ENCODE peak calls at places on chromosomes 16 and 17, in seven cellular contexts. One of them, this sample, is unnamed.

GRCh38 chr16:1119766-1120611 is 23.9 kb upstream of the C1QTNF8 start:
- DNase-seq in activated gamma-delta T cell: no peak
- DNase-seq in LoVo: no peak
- DNase-seq in 8988T: no peak
- DNase-seq in left ventricle myocardium inferior: no peak
- DNase-seq in NCI-H2081: no peak
- DNase-seq in small intestine: no peak
- DNase-seq in this sample: peak; percentile 58

GRCh38 chr16:66588981-66589713 is 9.9 kb downstream of the CMTM2 start:
- DNase-seq in activated gamma-delta T cell: no peak
- DNase-seq in LoVo: no peak
- DNase-seq in 8988T: no peak
- DNase-seq in left ventricle myocardium inferior: no peak
- DNase-seq in NCI-H2081: no peak
- DNase-seq in small intestine: peak; percentile 54
- DNase-seq in this sample: peak; percentile 40

GRCh38 chr17:4189280-4189679 is 46.3 kb downstream of the CYB5D2 start:
- DNase-seq in activated gamma-delta T cell: no peak
- DNase-seq in LoVo: no peak
- DNase-seq in 8988T: no peak
- DNase-seq in left ventricle myocardium inferior: no peak
- DNase-seq in NCI-H2081: no peak
- DNase-seq in small intestine: no peak
- DNase-seq in this sample: no peak

GRCh38 chr17:285751-286422 is 66.7 kb downstream of the RPH3AL start:
- DNase-seq in activated gamma-delta T cell: no peak
- DNase-seq in LoVo: no peak
- DNase-seq in 8988T: no peak
- DNase-seq in left ventricle myocardium inferior: no peak
- DNase-seq in NCI-H2081: no peak
- DNase-seq in small intestine: no peak
- DNase-seq in this sample: peak; percentile 23

GRCh38 chr16:56551796-56552738 is 12.8 kb upstream of the MT4 start:
- DNase-seq in activated gamma-delta T cell: no peak
- DNase-seq in LoVo: peak; percentile 42
- DNase-seq in 8988T: no peak
- DNase-seq in left ventricle myocardium inferior: no peak
- DNase-seq in NCI-H2081: no peak
- DNase-seq in small intestine: peak; percentile 64
- DNase-seq in this sample: no peak

GRCh38 chr16:89160977-89161701 is 10.4 kb upstream of the CDH15 start:
- DNase-seq in activated gamma-delta T cell: no peak
- DNase-seq in LoVo: no peak
- DNase-seq in 8988T: no peak
- DNase-seq in left ventricle myocardium inferior: no peak
- DNase-seq in NCI-H2081: no peak
- DNase-seq in small intestine: no peak
- DNase-seq in this sample: no peak

GRCh38 chr17:50270430-50271172 is 3.7 kb upstream of the TMEM92 start:
- DNase-seq in activated gamma-delta T cell: no peak
- DNase-seq in LoVo: no peak
- DNase-seq in 8988T: no peak
- DNase-seq in left ventricle myocardium inferior: no peak
- DNase-seq in NCI-H2081: no peak
- DNase-seq in small intestine: no peak
- DNase-seq in this sample: peak; percentile 30

GRCh38 chr16:50901062-50901461 is 159.2 kb downstream of the CYLD start:
- DNase-seq in activated gamma-delta T cell: no peak
- DNase-seq in LoVo: no peak
- DNase-seq in 8988T: no peak
- DNase-seq in left ventricle myocardium inferior: no peak
- DNase-seq in NCI-H2081: no peak
- DNase-seq in small intestine: no peak
- DNase-seq in this sample: no peak

GRCh38 chr17:2250140-2251095 is 53.2 kb downstream of the SMG6 start:
- DNase-seq in activated gamma-delta T cell: no peak
- DNase-seq in LoVo: no peak
- DNase-seq in 8988T: no peak
- DNase-seq in left ventricle myocardium inferior: no peak
- DNase-seq in NCI-H2081: no peak
- DNase-seq in small intestine: peak; percentile 40
- DNase-seq in this sample: no peak

GRCh38 chr16:55662641-55663040 is 6.9 kb downstream of the SLC6A2 start:
- DNase-seq in activated gamma-delta T cell: no peak
- DNase-seq in LoVo: no peak
- DNase-seq in 8988T: no peak
- DNase-seq in left ventricle myocardium inferior: peak; percentile 29
- DNase-seq in NCI-H2081: no peak
- DNase-seq in small intestine: no peak
- DNase-seq in this sample: no peak

GRCh38 chr16:57000271-57001025 is 11.1 kb downstream of the NLRC5 start:
- DNase-seq in activated gamma-delta T cell: no peak
- DNase-seq in LoVo: no peak
- DNase-seq in 8988T: no peak
- DNase-seq in left ventricle myocardium inferior: peak; percentile 61
- DNase-seq in NCI-H2081: no peak
- DNase-seq in small intestine: no peak
- DNase-seq in this sample: peak; percentile 68

GRCh38 chr16:76634847-76635697 is 357.9 kb downstream of the CNTNAP4 start:
- DNase-seq in activated gamma-delta T cell: no peak
- DNase-seq in LoVo: no peak
- DNase-seq in 8988T: no peak
- DNase-seq in left ventricle myocardium inferior: no peak
- DNase-seq in NCI-H2081: no peak
- DNase-seq in small intestine: no peak
- DNase-seq in this sample: no peak

GRCh38 chr17:64003526-64004121 is 5.5 kb downstream of the PRR29 start:
- DNase-seq in activated gamma-delta T cell: no peak
- DNase-seq in LoVo: no peak
- DNase-seq in 8988T: no peak
- DNase-seq in left ventricle myocardium inferior: no peak
- DNase-seq in NCI-H2081: no peak
- DNase-seq in small intestine: no peak
- DNase-seq in this sample: no peak

GRCh38 chr17:27338536-27338985 is 44.6 kb downstream of the WSB1 start:
- DNase-seq in activated gamma-delta T cell: no peak
- DNase-seq in LoVo: no peak
- DNase-seq in 8988T: no peak
- DNase-seq in left ventricle myocardium inferior: no peak
- DNase-seq in NCI-H2081: no peak
- DNase-seq in small intestine: no peak
- DNase-seq in this sample: no peak

GRCh38 chr16:54477766-54478165 is 191.2 kb upstream of the IRX3 start:
- DNase-seq in activated gamma-delta T cell: no peak
- DNase-seq in LoVo: no peak
- DNase-seq in 8988T: no peak
- DNase-seq in left ventricle myocardium inferior: no peak
- DNase-seq in NCI-H2081: no peak
- DNase-seq in small intestine: no peak
- DNase-seq in this sample: no peak

GRCh38 chr16:48384982-48385271 is 286 bp downstream of the SIAH1 start:
- DNase-seq in activated gamma-delta T cell: no peak
- DNase-seq in LoVo: peak; percentile 51
- DNase-seq in 8988T: no peak
- DNase-seq in left ventricle myocardium inferior: peak; percentile 54
- DNase-seq in NCI-H2081: peak; percentile 63
- DNase-seq in small intestine: no peak
- DNase-seq in this sample: no peak

GRCh38 chr16:24204150-24204665 is 51.9 kb upstream of the CACNG3 start:
- DNase-seq in activated gamma-delta T cell: no peak
- DNase-seq in LoVo: no peak
- DNase-seq in 8988T: no peak
- DNase-seq in left ventricle myocardium inferior: no peak
- DNase-seq in NCI-H2081: no peak
- DNase-seq in small intestine: no peak
- DNase-seq in this sample: no peak

GRCh38 chr17:79608729-79609039 is 2.2 kb downstream of the RBFOX3 start:
- DNase-seq in activated gamma-delta T cell: no peak
- DNase-seq in LoVo: no peak
- DNase-seq in 8988T: no peak
- DNase-seq in left ventricle myocardium inferior: no peak
- DNase-seq in NCI-H2081: no peak
- DNase-seq in small intestine: no peak
- DNase-seq in this sample: no peak

GRCh38 chr17:17911003-17911613 is 61.1 kb downstream of the TOM1L2 start:
- DNase-seq in activated gamma-delta T cell: no peak
- DNase-seq in LoVo: no peak
- DNase-seq in 8988T: no peak
- DNase-seq in left ventricle myocardium inferior: no peak
- DNase-seq in NCI-H2081: no peak
- DNase-seq in small intestine: no peak
- DNase-seq in this sample: no peak

GRCh38 chr16:48918520-48919258 is 308.7 kb upstream of the N4BP1 start:
- DNase-seq in activated gamma-delta T cell: no peak
- DNase-seq in LoVo: peak; percentile 3
- DNase-seq in 8988T: no peak
- DNase-seq in left ventricle myocardium inferior: no peak
- DNase-seq in NCI-H2081: no peak
- DNase-seq in small intestine: no peak
- DNase-seq in this sample: no peak

GRCh38 chr17:45967378-45967777 is 31.7 kb upstream of the STH start:
- DNase-seq in activated gamma-delta T cell: no peak
- DNase-seq in LoVo: no peak
- DNase-seq in 8988T: no peak
- DNase-seq in left ventricle myocardium inferior: no peak
- DNase-seq in NCI-H2081: no peak
- DNase-seq in small intestine: no peak
- DNase-seq in this sample: no peak

GRCh38 chr16:85249418-85249817 is 137.1 kb upstream of the CIBAR2 start:
- DNase-seq in activated gamma-delta T cell: no peak
- DNase-seq in LoVo: no peak
- DNase-seq in 8988T: no peak
- DNase-seq in left ventricle myocardium inferior: no peak
- DNase-seq in NCI-H2081: no peak
- DNase-seq in small intestine: no peak
- DNase-seq in this sample: no peak

GRCh38 chr16:3646348-3646920 is 8.1 kb upstream of the DNASE1 start:
- DNase-seq in activated gamma-delta T cell: no peak
- DNase-seq in LoVo: peak; percentile 92
- DNase-seq in 8988T: no peak
- DNase-seq in left ventricle myocardium inferior: no peak
- DNase-seq in NCI-H2081: peak; percentile 61
- DNase-seq in small intestine: peak; percentile 96
- DNase-seq in this sample: peak; percentile 92

GRCh38 chr17:2958706-2959222 is 104.6 kb downstream of the OR1D5 start:
- DNase-seq in activated gamma-delta T cell: no peak
- DNase-seq in LoVo: no peak
- DNase-seq in 8988T: no peak
- DNase-seq in left ventricle myocardium inferior: no peak
- DNase-seq in NCI-H2081: no peak
- DNase-seq in small intestine: no peak
- DNase-seq in this sample: no peak

GRCh38 chr16:4463522-4464163 is 10.8 kb downstream of the NMRAL1 start:
- DNase-seq in activated gamma-delta T cell: no peak
- DNase-seq in LoVo: no peak
- DNase-seq in 8988T: no peak
- DNase-seq in left ventricle myocardium inferior: no peak
- DNase-seq in NCI-H2081: no peak
- DNase-seq in small intestine: no peak
- DNase-seq in this sample: peak; percentile 73

GRCh38 chr17:4678448-4679026 is 25.4 kb downstream of the PELP1 start:
- DNase-seq in activated gamma-delta T cell: no peak
- DNase-seq in LoVo: peak; percentile 21
- DNase-seq in 8988T: no peak
- DNase-seq in left ventricle myocardium inferior: no peak
- DNase-seq in NCI-H2081: no peak
- DNase-seq in small intestine: no peak
- DNase-seq in this sample: peak; percentile 92

GRCh38 chr16:17389392-17389791 is 81.4 kb downstream of the XYLT1 start:
- DNase-seq in activated gamma-delta T cell: no peak
- DNase-seq in LoVo: no peak
- DNase-seq in 8988T: no peak
- DNase-seq in left ventricle myocardium inferior: no peak
- DNase-seq in NCI-H2081: no peak
- DNase-seq in small intestine: no peak
- DNase-seq in this sample: no peak

GRCh38 chr17:73476890-73477350 is 165.1 kb upstream of the CDC42EP4 start:
- DNase-seq in activated gamma-delta T cell: no peak
- DNase-seq in LoVo: no peak
- DNase-seq in 8988T: no peak
- DNase-seq in left ventricle myocardium inferior: peak; percentile 62
- DNase-seq in NCI-H2081: peak; percentile 93
- DNase-seq in small intestine: no peak
- DNase-seq in this sample: no peak

This sample was measured in PC-9.